ENCODE peak calls at places on chromosomes 5 and 9, in nine cellular contexts. P, Y, I, F, K, Q, M, J and B are unnamed samples.

GRCh38 chr5:78327761-78328510 is 32.5 kb upstream of the SCAMP1 start:
- DNase-seq in Q (no peak), F (no peak), P (no peak), K (no peak), Y (no peak), M (no peak), I (no peak), J (no peak), B (peak; percentile 10)

GRCh38 chr5:130884033-130884432 is 281.0 kb downstream of the HINT1 start:
- DNase-seq in K (no peak), Y (no peak), J (no peak), F (no peak), M (no peak), I (no peak), P (no peak), Q (no peak), B (no peak)

GRCh38 chr9:20996809-20997208 is 34.6 kb downstream of the HACD4 start:
- DNase-seq in M (no peak), Y (no peak), Q (no peak), J (no peak), I (no peak), F (no peak), K (no peak), P (no peak), B (no peak)

GRCh38 chr5:151480384-151480783 is 33.0 kb downstream of the SLC36A1 start:
- DNase-seq in K (no peak), J (no peak), I (no peak), Q (no peak), F (no peak), Y (peak; percentile 24), P (no peak), M (no peak), B (peak; percentile 46)

GRCh38 chr9:33415152-33416038 is 13.0 kb upstream of the AQP7 start:
- DNase-seq in Y (peak; percentile 96), Q (peak; percentile 68), P (no peak), J (peak; percentile 85), F (peak; percentile 96), I (peak; percentile 96), K (peak; percentile 75), M (peak; percentile 18), B (peak; percentile 46)

GRCh38 chr5:10913846-10914245 is 152.8 kb upstream of the DAP start:
- DNase-seq in Y (no peak), I (no peak), K (no peak), F (no peak), J (no peak), M (peak; percentile 93), P (no peak), Q (no peak), B (peak; percentile 26)

GRCh38 chr9:4096121-4096520 is 203.7 kb downstream of the GLIS3 start:
- DNase-seq in J (no peak), I (no peak), Q (no peak), F (no peak), P (no peak), K (no peak), M (no peak), Y (no peak), B (peak; percentile 35)

GRCh38 chr5:135239461-135240282 is 159.4 kb downstream of the MACROH2A1 start:
- DNase-seq in M (peak; percentile 62), F (peak; percentile 62), Q (no peak), P (no peak), K (peak; percentile 64), J (no peak), I (no peak), Y (peak; percentile 76), B (no peak)

GRCh38 chr9:79570449-79571308 is 1.1 kb upstream of the TLE4 start:
- DNase-seq in I (peak; percentile 55), F (peak; percentile 79), Q (peak; percentile 29), M (peak; percentile 79), Y (peak; percentile 78), K (peak; percentile 78), J (peak; percentile 66), P (peak; percentile 69), B (peak; percentile 48)

GRCh38 chr9:114829686-114830085 is 23.8 kb upstream of the TNFSF15 start:
- DNase-seq in I (no peak), Y (no peak), P (no peak), M (no peak), Q (no peak), J (no peak), K (no peak), F (no peak), B (no peak)

GRCh38 chr9:36765077-36765390 is 192.3 kb downstream of the MELK start:
- DNase-seq in I (no peak), K (no peak), M (no peak), Y (no peak), F (no peak), J (no peak), P (no peak), Q (no peak), B (no peak)

GRCh38 chr9:95116002-95116819 is 201.3 kb downstream of the FANCC start:
- DNase-seq in Y (peak; percentile 76), Q (no peak), F (peak; percentile 61), K (peak; percentile 73), M (no peak), I (no peak), J (no peak), P (no peak), B (no peak)

GRCh38 chr9:95115104-95115503 is 202.4 kb downstream of the FANCC start:
- DNase-seq in F (no peak), Q (no peak), Y (no peak), M (no peak), I (peak; percentile 18), P (no peak), K (peak; percentile 28), J (no peak), B (no peak)

GRCh38 chr9:95120781-95121370 is 196.6 kb downstream of the FANCC start:
- DNase-seq in Q (no peak), K (no peak), Y (no peak), I (no peak), P (no peak), J (no peak), F (no peak), M (no peak), B (no peak)

GRCh38 chr9:95112436-95113280 is 204.9 kb downstream of the FANCC start:
- DNase-seq in Q (no peak), F (peak; percentile 43), K (peak; percentile 56), I (peak; percentile 25), J (no peak), P (no peak), M (no peak), Y (no peak), B (no peak)

DNA sequence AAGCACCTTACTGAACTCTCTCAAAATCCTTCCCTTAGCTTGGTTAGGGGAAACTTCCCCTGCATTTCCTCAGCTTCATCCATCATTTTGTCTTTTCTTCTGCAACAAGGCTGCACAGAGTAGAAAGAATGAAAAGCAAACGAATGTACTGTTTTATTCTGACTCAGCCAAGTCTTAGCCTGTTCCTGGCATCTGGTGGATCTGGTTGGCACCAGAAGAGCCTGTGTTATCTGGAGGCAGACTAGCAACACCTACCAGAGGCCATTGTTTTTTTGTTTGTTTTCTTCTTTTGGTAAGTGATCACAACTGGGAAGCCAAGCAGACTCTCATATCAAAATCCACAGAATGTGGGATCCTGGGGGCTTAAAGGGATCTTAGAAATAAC is 200.7 kb downstream of the FANCC start:
- DNase-seq in Y (no peak), M (no peak), P (no peak), I (no peak), K (peak; percentile 56), J (no peak), F (no peak), Q (no peak), B (peak; percentile 21)
- H3K4me3 ChIP-seq in Y (no peak overlapping the region), M (no peak overlapping the region), P (no peak overlapping the region), I (no peak overlapping the region), K (no peak overlapping the region), J (no peak overlapping the region), F (no peak overlapping the region), Q (no peak overlapping the region), B (no peak overlapping the region)

DNA sequence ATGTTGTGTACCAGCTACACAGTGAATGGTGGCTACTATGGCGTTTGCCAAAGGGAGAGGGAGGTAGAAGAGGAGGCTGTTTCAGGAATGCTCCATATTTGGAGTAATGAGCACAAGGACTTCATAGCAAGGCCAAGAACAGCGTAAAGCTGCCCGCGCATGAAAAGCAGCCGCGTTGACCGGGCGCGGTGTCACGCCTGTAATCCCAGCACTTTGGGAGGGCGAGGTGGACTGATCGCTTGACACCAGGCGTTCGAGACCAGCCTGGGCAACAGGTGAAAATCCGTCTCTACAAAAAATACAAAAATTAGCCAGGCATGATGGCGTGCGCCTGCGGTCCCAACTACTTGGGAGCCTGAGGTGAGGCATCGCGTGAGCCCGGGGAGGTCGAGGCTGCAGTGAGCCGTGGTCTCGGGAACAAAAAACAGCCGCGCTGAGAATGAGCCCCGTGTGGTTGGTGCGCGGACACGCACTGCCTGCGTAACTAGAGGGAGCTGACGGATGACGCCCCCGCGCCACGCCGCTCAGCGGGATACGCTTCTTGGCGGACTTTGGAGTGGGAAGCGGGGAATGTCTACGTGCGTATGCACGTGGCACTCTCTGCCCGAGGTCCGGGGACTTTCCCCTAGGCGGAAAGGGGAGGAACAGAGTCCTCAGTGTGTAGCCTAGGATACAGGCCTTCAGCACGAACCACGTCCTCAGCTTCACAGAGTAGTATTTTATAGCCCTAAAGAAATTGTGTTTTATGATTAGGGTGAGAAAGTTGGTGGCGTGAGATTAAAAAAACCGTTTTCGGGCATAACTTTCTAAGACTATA is at the start of gene RMRP:
- DNase-seq in F (peak; percentile 98), M (peak; percentile 100), I (peak; percentile 98), K (peak; percentile 100), Y (peak; percentile 97), J (peak; percentile 99), P (peak; percentile 71), Q (peak; percentile 94), B (peak; percentile 100)
- TF ChIP-seq CTCF in F (peak; percentile 48), M (no peak), I (peak; percentile 53), K (peak; percentile 42), Y (peak; percentile 56), J (peak; percentile 33), P (no peak), Q (peak; percentile 34), B (peak; percentile 19)

DNA sequence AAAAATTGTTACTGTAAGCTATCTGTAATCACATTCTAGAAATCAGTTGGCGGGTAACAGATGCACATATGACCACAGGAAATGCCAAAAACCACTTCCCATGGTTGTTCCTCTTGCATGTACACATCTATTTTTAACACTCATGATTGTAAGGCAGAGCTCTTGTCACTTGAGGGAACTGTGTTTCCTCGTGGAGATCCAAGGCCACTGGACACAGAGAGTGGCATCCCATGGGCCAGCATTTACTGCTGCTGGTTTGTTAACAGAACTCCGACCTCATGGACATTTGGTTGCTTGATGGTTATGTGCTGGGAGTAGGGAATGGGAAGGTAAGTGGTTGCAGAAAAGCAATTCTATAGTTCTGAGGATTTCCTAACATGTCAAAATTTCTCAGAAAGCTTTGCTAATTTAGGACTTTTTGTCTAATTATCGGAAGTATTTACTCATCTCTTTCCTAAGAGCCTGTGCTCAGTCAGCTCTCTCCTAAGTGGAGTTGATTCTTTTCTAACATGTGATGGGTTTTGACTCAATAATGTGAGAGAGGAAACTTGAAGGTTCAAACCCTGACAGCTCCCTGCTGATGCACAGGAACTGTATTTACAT is 202.0 kb upstream of the NR3C1 start:
- DNase-seq in J (no peak), Y (no peak), K (no peak), P (no peak), M (no peak), F (no peak), I (no peak), Q (no peak), B (peak; percentile 58)
- H3K4me3 ChIP-seq in J (no peak overlapping the region), Y (no peak overlapping the region), K (no peak overlapping the region), P (no peak overlapping the region), M (no peak overlapping the region), F (no peak overlapping the region), I (no peak overlapping the region), Q (no peak overlapping the region), B (no peak overlapping the region)

DNA sequence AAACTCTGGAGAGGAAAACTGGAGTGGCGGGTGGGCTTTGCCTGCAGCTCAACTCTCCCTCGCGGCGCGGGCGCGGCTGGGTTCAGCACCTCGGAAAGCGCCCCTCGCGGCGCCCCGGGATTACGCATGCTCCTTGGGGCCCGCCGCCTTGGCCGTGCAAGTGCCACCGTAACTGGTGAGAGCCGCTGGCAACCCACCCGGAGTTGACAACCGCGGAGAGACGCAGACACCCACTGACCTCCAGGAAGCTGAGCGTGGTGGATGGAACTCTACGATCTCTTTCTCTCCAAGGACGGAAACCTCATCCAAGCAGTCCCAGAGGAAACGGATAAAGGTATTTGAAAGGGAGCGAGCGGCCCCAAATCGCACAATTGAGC is 194 bp upstream of the RXFP3 start:
- DNase-seq in K (no peak), Q (peak; percentile 28), I (peak; percentile 55), F (peak; percentile 73), J (peak; percentile 72), M (peak; percentile 71), P (no peak), Y (peak; percentile 95), B (peak; percentile 66)
- TF ChIP-seq CTCF in K (peak; percentile 21), Q (peak; percentile 26), I (no peak), F (peak; percentile 19), J (peak; percentile 12), M (peak; percentile 13), P (peak; percentile 35), Y (no peak), B (peak; percentile 1)